ENCODE peak calls at places on chromosomes 3 and 15, in seven cellular contexts. A is lung; N is spleen; M is H1; U is tibial artery; D is naive thymus-derived CD4-positive, alpha-beta T cell; V is A549. Z is an unnamed sample. For H3K4me1, the result is how much of the 10 kb centered on the place peaks cover.

GRCh38 chr3:143120716-143121239 is 1.2 kb downstream of the CHST2 start:
- DNase-seq in A (no peak), N (peak), M (no peak), U (no peak), D (peak), V (peak), Z (no peak)

GRCh38 chr15:73688455-73688854 is 4.3 kb downstream of the CD276 start:
- DNase-seq in A (no peak), N (peak), M (no peak), U (no peak), D (no peak), V (no peak), Z (no peak)

GRCh38 chr3:46409735-46410489 is 2.9 kb downstream of the CCRL2 start:
- DNase-seq in A (no peak), N (no peak), M (no peak), U (no peak), D (no peak), V (no peak), Z (no peak)

GRCh38 chr3:108486272-108486787 is 24.1 kb downstream of the MYH15 start:
- DNase-seq in A (no peak), N (no peak), M (no peak), U (no peak), D (no peak), V (no peak), Z (no peak)

GRCh38 chr3:169493512-169494141 is 169.9 kb downstream of the MECOM start:
- DNase-seq in A (no peak), N (no peak), M (no peak), U (no peak), D (no peak), V (no peak), Z (no peak)

GRCh38 chr3:133962879-133963278 is 66.8 kb downstream of the SLCO2A1 start:
- DNase-seq in A (no peak), N (no peak), M (no peak), U (no peak), D (no peak), V (no peak), Z (no peak)

GRCh38 chr15:51260262-51260661 is 78.1 kb downstream of the CYP19A1 start:
- DNase-seq in A (no peak), N (no peak), M (no peak), U (no peak), D (no peak), V (no peak), Z (no peak)

GRCh38 chr3:30112904-30113484 is 493.4 kb upstream of the TGFBR2 start:
- DNase-seq in A (no peak), N (no peak), M (no peak), U (no peak), D (peak), V (peak), Z (no peak)

GRCh38 chr3:190132376-190132775 is 11.7 kb upstream of the P3H2 start:
- DNase-seq in A (no peak), N (no peak), M (no peak), U (no peak), D (no peak), V (no peak), Z (no peak)

GRCh38 chr3:46921041-46921440 is 43.5 kb downstream of the PTH1R start:
- DNase-seq in A (no peak), N (peak), M (no peak), U (peak), D (no peak), V (no peak), Z (no peak)

GRCh38 chr3:8712045-8712870 is 21.3 kb upstream of the CAV3 start:
- DNase-seq in A (no peak), N (peak), M (no peak), U (no peak), D (no peak), V (no peak), Z (no peak)

GRCh38 chr15:25545889-25546288 is 107.1 kb upstream of the UBE3A start:
- DNase-seq in A (no peak), N (no peak), M (no peak), U (no peak), D (no peak), V (no peak), Z (no peak)

GRCh38 chr15:22839046-22839705 is 710 bp downstream of the NIPA2 start:
- DNase-seq in A (no peak), N (no peak), M (no peak), U (no peak), D (no peak), V (peak), Z (no peak)

GRCh38 chr15:40291088-40291574 is 8.3 kb upstream of the ANKRD63 start:
- DNase-seq in A (peak), N (peak), M (no peak), U (no peak), D (no peak), V (peak), Z (no peak)

GRCh38 chr3:48881652-48882114 is 17.0 kb downstream of the SLC25A20 start:
- DNase-seq in A (no peak), N (no peak), M (no peak), U (no peak), D (no peak), V (no peak), Z (no peak)

GRCh38 chr3:144049374-144049773 is 77.8 kb downstream of the DIPK2A start:
- DNase-seq in A (no peak), N (no peak), M (no peak), U (no peak), D (no peak), V (no peak), Z (no peak)

GRCh38 chr3:170529912-170530311 is 56.0 kb downstream of the SLC7A14 start:
- DNase-seq in A (no peak), N (no peak), M (no peak), U (no peak), D (no peak), V (no peak), Z (no peak)

GRCh38 chr3:99330281-99330680 is 308.1 kb upstream of the COL8A1 start:
- DNase-seq in A (no peak), N (no peak), M (no peak), U (no peak), D (no peak), V (no peak), Z (no peak)

GRCh38 chr15:95615436-95615835 is 715.1 kb upstream of the NR2F2 start:
- DNase-seq in A (no peak), N (no peak), M (no peak), U (no peak), D (no peak), V (no peak), Z (no peak)

GRCh38 chr15:92906563-92907081 is 6.5 kb downstream of the CHD2 start:
- DNase-seq in A (no peak), N (no peak), M (no peak), U (no peak), D (peak), V (no peak), Z (no peak)

GRCh38 chr3:79111375-79112052 is 656.3 kb downstream of the ROBO1 start:
- DNase-seq in A (no peak), N (no peak), M (no peak), U (no peak), D (no peak), V (no peak), Z (no peak)

GRCh38 chr15:69637818-69638217 is 185.2 kb downstream of the RPLP1 start:
- DNase-seq in A (no peak), N (no peak), M (no peak), U (no peak), D (no peak), V (no peak), Z (no peak)

GRCh38 chr3:359672-360071 is 163.1 kb downstream of the CHL1 start:
- DNase-seq in A (no peak), N (no peak), M (no peak), U (no peak), D (no peak), V (no peak), Z (no peak)

GRCh38 chr15:51634591-51635198 is 12.1 kb upstream of the DMXL2 start:
- DNase-seq in A (no peak), N (no peak), M (no peak), U (no peak), D (no peak), V (no peak), Z (no peak)

GRCh38 chr3:11696054-11696453 is 52.3 kb upstream of the VGLL4 start:
- DNase-seq in A (no peak), N (no peak), M (no peak), U (no peak), D (no peak), V (no peak), Z (no peak)

GRCh38 chr3:44477312-44478030 is at the start of gene ZNF445:
- DNase-seq in A (peak), N (peak), M (no peak), U (peak), D (peak), V (peak), Z (peak)

GRCh38 chr3:128360705-128361271 is 105.9 kb downstream of the DNAJB8 start:
- DNase-seq in A (no peak), N (no peak), M (no peak), U (no peak), D (no peak), V (no peak), Z (no peak)

GRCh38 chr15:82810863-82811421 is 1.5 kb downstream of the WHAMM start:
- DNase-seq in A (no peak), N (no peak), M (no peak), U (no peak), D (peak), V (no peak), Z (no peak)

GRCh38 chr15:48406911-48407310 is 75.7 kb downstream of the DUT start:
- DNase-seq in A (no peak), N (no peak), M (no peak), U (no peak), D (no peak), V (no peak), Z (no peak)

GRCh38 chr3:64508140-64508539 is 179.7 kb downstream of the ADAMTS9 start:
- DNase-seq in A (no peak), N (no peak), M (no peak), U (no peak), D (no peak), V (no peak), Z (no peak)

GRCh38 chr3:154758109-154758868 is 321.8 kb upstream of the MME start:
- DNase-seq in A (no peak), N (no peak), M (no peak), U (no peak), D (no peak), V (peak), Z (no peak)

GRCh38 chr3:159158801-159159200 is 356.9 kb downstream of the MFSD1 start:
- DNase-seq in A (no peak), N (no peak), M (no peak), U (no peak), D (no peak), V (no peak), Z (no peak)

GRCh38 chr15:79089890-79090486 is 592 bp downstream of the RASGRF1 start:
- DNase-seq in A (no peak), N (no peak), M (no peak), U (no peak), D (no peak), V (no peak), Z (no peak)

GRCh38 chr3:140242818-140243276 is 307.9 kb downstream of the CLSTN2 start:
- DNase-seq in A (no peak), N (no peak), M (no peak), U (no peak), D (no peak), V (no peak), Z (no peak)

GRCh38 chr3:125280966-125281365 is 68.4 kb upstream of the SLC12A8 start:
- DNase-seq in A (no peak), N (no peak), M (no peak), U (no peak), D (no peak), V (no peak), Z (no peak)

GRCh38 chr3:9342696-9343095 is 20.2 kb upstream of the THUMPD3 start:
- DNase-seq in A (no peak), N (no peak), M (no peak), U (no peak), D (no peak), V (no peak), Z (no peak)

GRCh38 chr3:72042397-72043211 is 257.7 kb upstream of the PROK2 start:
- DNase-seq in A (no peak), N (no peak), M (no peak), U (no peak), D (no peak), V (no peak), Z (no peak)

GRCh38 chr3:31947671-31948091 is 33.4 kb downstream of the OSBPL10 start:
- DNase-seq in A (no peak), N (no peak), M (no peak), U (no peak), D (no peak), V (no peak), Z (no peak)

GRCh38 chr3:194935061-194935460 is 249.4 kb downstream of the FAM43A start:
- DNase-seq in A (no peak), N (no peak), M (no peak), U (peak), D (no peak), V (no peak), Z (no peak)

GRCh38 chr3:36647423-36647853 is 116.9 kb downstream of the DCLK3 start:
- DNase-seq in A (no peak), N (no peak), M (no peak), U (no peak), D (no peak), V (no peak), Z (no peak)

GRCh38 chr3:36649078-36649477 is 115.3 kb downstream of the DCLK3 start:
- DNase-seq in A (no peak), N (no peak), M (no peak), U (no peak), D (no peak), V (no peak), Z (no peak)

GRCh38 chr3:36648241-36649034 is 115.9 kb downstream of the DCLK3 start:
- DNase-seq in A (no peak), N (no peak), M (no peak), U (no peak), D (no peak), V (peak), Z (no peak)

GRCh38 chr3:36643192-36643591 is 121.2 kb downstream of the DCLK3 start:
- DNase-seq in A (no peak), N (no peak), M (no peak), U (no peak), D (no peak), V (no peak), Z (no peak)
- H3K27ac ChIP-seq in A (no peak), N (no peak), M (no peak), U (no peak), D (no peak), V (no peak), Z (no peak)

GRCh38 chr15:68334661-68335124 is 57.1 kb downstream of the FEM1B start:
- DNase-seq in A (no peak), N (peak), M (no peak), U (peak), D (no peak), V (no peak), Z (no peak)
- H3K4me1 ChIP-seq in A (under half), N (under half), M (under half), U (under half), D (under half), V (under half), Z (under half)

GRCh38 chr15:42688301-42688700 is 48.6 kb downstream of the CDAN1 start:
- DNase-seq in A (no peak), N (no peak), M (no peak), U (no peak), D (no peak), V (no peak), Z (no peak)
- H3K27ac ChIP-seq in A (no peak), N (no peak), M (no peak), U (no peak), D (no peak), V (no peak), Z (no peak)

DNA sequence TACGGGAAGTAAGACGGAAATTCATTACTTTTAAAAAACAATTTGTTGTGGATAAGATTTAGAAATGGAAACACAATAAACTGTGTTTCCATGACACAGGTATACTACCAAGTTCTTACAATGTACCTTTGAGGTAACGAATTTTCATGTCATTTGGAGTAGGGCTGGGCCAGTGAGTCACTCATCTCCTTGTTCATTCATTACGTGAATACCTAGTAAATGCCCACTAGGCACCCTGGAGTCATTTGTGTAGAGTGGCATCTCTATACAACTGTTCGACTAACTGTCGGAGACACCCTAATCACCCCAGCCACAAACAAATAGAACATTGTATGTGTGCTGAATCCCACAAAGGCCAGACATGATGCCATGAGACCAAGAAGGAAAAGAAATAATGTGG is 94.8 kb downstream of the IGF1R start:
- DNase-seq in A (no peak), N (no peak), M (no peak), U (no peak), D (no peak), V (no peak), Z (no peak)
- H3K4me1 ChIP-seq in A (under half), N (under half), M (under half), U (under half), D (under half), V (half or more), Z (under half)

Z was measured in tibial nerve.